ENCODE peak calls at places on chromosome 19, in ten cellular contexts. C is endothelial cell; Q is cardiac fibroblast; X is NCI-H2107; D is frontal cortex; B is stimulated activated naive CD4-positive, alpha-beta T cell treated with Interleukin-2 at 50 U/mL for 16 hours; E is ascending aorta; P is brain pericyte; Y is LHCN-M2; S is ecto neural progenitor cell. T is an unnamed sample.

GRCh38 chr19:1082165-1082927 is 12.8 kb downstream of the POLR2E start:
- DNase-seq in C (peak), Q (no peak), X (peak), D (no peak), B (peak), E (no peak), P (no peak), Y (no peak), S (peak), T (peak)

GRCh38 chr19:43467730-43468129 is 2.3 kb upstream of the LYPD3 start:
- DNase-seq in C (no peak), Q (peak), X (no peak), D (no peak), B (no peak), E (no peak), P (no peak), Y (peak), S (no peak), T (no peak)

GRCh38 chr19:35134601-35135091 is at the start of gene LGI4:
- DNase-seq in C (no peak), Q (no peak), X (no peak), D (no peak), B (no peak), E (no peak), P (no peak), Y (no peak), S (no peak), T (no peak)

GRCh38 chr19:11538232-11539036 is at the start of gene CNN1:
- DNase-seq in C (peak), Q (peak), X (no peak), D (no peak), B (no peak), E (peak), P (no peak), Y (no peak), S (peak), T (no peak)

GRCh38 chr19:16326401-16327130 is 1.9 kb downstream of the KLF2 start:
- DNase-seq in C (no peak), Q (peak), X (no peak), D (peak), B (peak), E (no peak), P (no peak), Y (no peak), S (no peak), T (peak)

GRCh38 chr19:36023432-36023831 is 9.2 kb downstream of the CLIP3 start:
- DNase-seq in C (no peak), Q (no peak), X (no peak), D (no peak), B (no peak), E (no peak), P (no peak), Y (no peak), S (no peak), T (no peak)

GRCh38 chr19:1265611-1266115 is 3.5 kb upstream of the CIRBP start:
- DNase-seq in C (no peak), Q (peak), X (no peak), D (no peak), B (peak), E (peak), P (no peak), Y (peak), S (peak), T (peak)

GRCh38 chr19:53772943-53773342 is 51.2 kb downstream of the NLRP12 start:
- DNase-seq in C (peak), Q (peak), X (no peak), D (peak), B (peak), E (no peak), P (no peak), Y (peak), S (peak), T (peak)

GRCh38 chr19:6126335-6126974 is 9.0 kb upstream of the ACSBG2 start:
- DNase-seq in C (no peak), Q (peak), X (no peak), D (no peak), B (no peak), E (no peak), P (no peak), Y (peak), S (no peak), T (no peak)

GRCh38 chr19:10255358-10255757 is 3.3 kb downstream of the MRPL4 start:
- DNase-seq in C (no peak), Q (no peak), X (no peak), D (no peak), B (no peak), E (no peak), P (no peak), Y (no peak), S (no peak), T (no peak)

GRCh38 chr19:33245948-33246728 is 20.5 kb upstream of the SLC7A10 start:
- DNase-seq in C (no peak), Q (no peak), X (no peak), D (no peak), B (no peak), E (no peak), P (no peak), Y (peak), S (no peak), T (no peak)

GRCh38 chr19:40811478-40812341 is 12.7 kb downstream of the EGLN2 start:
- DNase-seq in C (no peak), Q (no peak), X (no peak), D (no peak), B (no peak), E (no peak), P (no peak), Y (no peak), S (peak), T (no peak)

GRCh38 chr19:15330801-15331418 is 1.4 kb downstream of the BRD4 start:
- DNase-seq in C (no peak), Q (peak), X (no peak), D (no peak), B (no peak), E (no peak), P (no peak), Y (peak), S (no peak), T (peak)

GRCh38 chr19:58353717-58354477 is 605 bp upstream of the A1BG start:
- DNase-seq in C (no peak), Q (no peak), X (no peak), D (no peak), B (no peak), E (no peak), P (no peak), Y (no peak), S (no peak), T (no peak)

T was measured in T-helper 2 cell treated with Interferon-gamma antibody and Interleukin-4, amounts not matched to agents 5 μg/mL and 100 μg/mL, for 36 hours.